ENCODE peak calls at places on chromosome 2, in five cellular contexts. One of them, this sample, is unnamed. For H3K4me1, the result is how much of the 10 kb centered on the place peaks cover.

GRCh38 chr2:24793752-24794477 is 690 bp downstream of the CENPO start:
- DNase-seq in adrenal gland: no peak
- DNase-seq in kidney: no peak
- DNase-seq in A549: peak
- DNase-seq in neuronal stem cell: peak
- DNase-seq in this sample: no peak

GRCh38 chr2:19364014-19364413 is 5.6 kb upstream of the OSR1 start:
- DNase-seq in adrenal gland: no peak
- DNase-seq in kidney: no peak
- DNase-seq in A549: no peak
- DNase-seq in neuronal stem cell: no peak
- DNase-seq in this sample: no peak

GRCh38 chr2:224861266-224861665 is 145.1 kb upstream of the CCDC195 start:
- DNase-seq in adrenal gland: no peak
- DNase-seq in kidney: no peak
- DNase-seq in A549: no peak
- DNase-seq in neuronal stem cell: no peak
- DNase-seq in this sample: no peak

GRCh38 chr2:20692081-20692480 is 25.1 kb downstream of the GDF7 start:
- DNase-seq in adrenal gland: no peak
- DNase-seq in kidney: no peak
- DNase-seq in A549: no peak
- DNase-seq in neuronal stem cell: no peak
- DNase-seq in this sample: no peak

GRCh38 chr2:128501022-128501690 is 182.5 kb upstream of the HS6ST1 start:
- DNase-seq in adrenal gland: no peak
- DNase-seq in kidney: no peak
- DNase-seq in A549: no peak
- DNase-seq in neuronal stem cell: no peak
- DNase-seq in this sample: no peak

GRCh38 chr2:215060851-215061541 is 77.4 kb downstream of the ABCA12 start:
- DNase-seq in adrenal gland: no peak
- DNase-seq in kidney: no peak
- DNase-seq in A549: no peak
- DNase-seq in neuronal stem cell: no peak
- DNase-seq in this sample: no peak

GRCh38 chr2:43305537-43305936 is 79.1 kb upstream of the ZFP36L2 start:
- DNase-seq in adrenal gland: peak
- DNase-seq in kidney: no peak
- DNase-seq in A549: no peak
- DNase-seq in neuronal stem cell: no peak
- DNase-seq in this sample: no peak

GRCh38 chr2:11677146-11678055 is 7.4 kb upstream of the NTSR2 start:
- DNase-seq in adrenal gland: peak
- DNase-seq in kidney: no peak
- DNase-seq in A549: no peak
- DNase-seq in neuronal stem cell: no peak
- DNase-seq in this sample: peak

GRCh38 chr2:184040230-184040629 is 558.1 kb upstream of the ZNF804A start:
- DNase-seq in adrenal gland: no peak
- DNase-seq in kidney: no peak
- DNase-seq in A549: no peak
- DNase-seq in neuronal stem cell: no peak
- DNase-seq in this sample: no peak

GRCh38 chr2:9657083-9657482 is 26.3 kb upstream of the YWHAQ start:
- DNase-seq in adrenal gland: peak
- DNase-seq in kidney: no peak
- DNase-seq in A549: no peak
- DNase-seq in neuronal stem cell: no peak
- DNase-seq in this sample: no peak

GRCh38 chr2:72291059-72291458 is 143.4 kb upstream of the CYP26B1 start:
- DNase-seq in adrenal gland: no peak
- DNase-seq in kidney: no peak
- DNase-seq in A549: no peak
- DNase-seq in neuronal stem cell: no peak
- DNase-seq in this sample: no peak

GRCh38 chr2:15869871-15870270 is 70.5 kb upstream of the MYCN start:
- DNase-seq in adrenal gland: no peak
- DNase-seq in kidney: no peak
- DNase-seq in A549: no peak
- DNase-seq in neuronal stem cell: no peak
- DNase-seq in this sample: no peak

GRCh38 chr2:21422050-21422449 is 298.3 kb downstream of the TDRD15 start:
- DNase-seq in adrenal gland: peak
- DNase-seq in kidney: no peak
- DNase-seq in A549: no peak
- DNase-seq in neuronal stem cell: peak
- DNase-seq in this sample: no peak

GRCh38 chr2:156110890-156111289 is 221.6 kb downstream of the NR4A2 start:
- DNase-seq in adrenal gland: no peak
- DNase-seq in kidney: no peak
- DNase-seq in A549: no peak
- DNase-seq in neuronal stem cell: no peak
- DNase-seq in this sample: peak

GRCh38 chr2:101773137-101773536 is 75.6 kb downstream of the MAP4K4 start:
- DNase-seq in adrenal gland: no peak
- DNase-seq in kidney: no peak
- DNase-seq in A549: no peak
- DNase-seq in neuronal stem cell: no peak
- DNase-seq in this sample: no peak

GRCh38 chr2:62439425-62439824 is 66.6 kb downstream of the TMEM17 start:
- DNase-seq in adrenal gland: no peak
- DNase-seq in kidney: no peak
- DNase-seq in A549: no peak
- DNase-seq in neuronal stem cell: no peak
- DNase-seq in this sample: no peak

GRCh38 chr2:6665093-6665721 is 200.5 kb downstream of the CMPK2 start:
- DNase-seq in adrenal gland: no peak
- DNase-seq in kidney: no peak
- DNase-seq in A549: no peak
- DNase-seq in neuronal stem cell: no peak
- DNase-seq in this sample: no peak

GRCh38 chr2:170999654-171000053 is 70.6 kb downstream of the GORASP2 start:
- DNase-seq in adrenal gland: no peak
- DNase-seq in kidney: no peak
- DNase-seq in A549: no peak
- DNase-seq in neuronal stem cell: no peak
- DNase-seq in this sample: no peak

GRCh38 chr2:143700865-143701264 is 571.6 kb downstream of the ARHGAP15 start:
- DNase-seq in adrenal gland: no peak
- DNase-seq in kidney: no peak
- DNase-seq in A549: no peak
- DNase-seq in neuronal stem cell: no peak
- DNase-seq in this sample: no peak

GRCh38 chr2:114127372-114127771 is 237.5 kb downstream of the ACTR3 start:
- DNase-seq in adrenal gland: no peak
- DNase-seq in kidney: no peak
- DNase-seq in A549: no peak
- DNase-seq in neuronal stem cell: no peak
- DNase-seq in this sample: no peak

GRCh38 chr2:187644991-187645390 is 90.8 kb upstream of the TFPI start:
- DNase-seq in adrenal gland: no peak
- DNase-seq in kidney: no peak
- DNase-seq in A549: no peak
- DNase-seq in neuronal stem cell: no peak
- DNase-seq in this sample: no peak

GRCh38 chr2:83320053-83320452 is 1139.0 kb downstream of the SUCLG1 start:
- DNase-seq in adrenal gland: no peak
- DNase-seq in kidney: no peak
- DNase-seq in A549: no peak
- DNase-seq in neuronal stem cell: no peak
- DNase-seq in this sample: no peak

GRCh38 chr2:129103922-129104878 is 785.5 kb upstream of the HS6ST1 start:
- DNase-seq in adrenal gland: no peak
- DNase-seq in kidney: no peak
- DNase-seq in A549: no peak
- DNase-seq in neuronal stem cell: no peak
- DNase-seq in this sample: no peak

GRCh38 chr2:18178736-18179349 is 300.4 kb downstream of the KCNS3 start:
- DNase-seq in adrenal gland: peak
- DNase-seq in kidney: no peak
- DNase-seq in A549: peak
- DNase-seq in neuronal stem cell: peak
- DNase-seq in this sample: peak

GRCh38 chr2:19775315-19775714 is 126.5 kb downstream of the TTC32 start:
- DNase-seq in adrenal gland: no peak
- DNase-seq in kidney: no peak
- DNase-seq in A549: no peak
- DNase-seq in neuronal stem cell: no peak
- DNase-seq in this sample: no peak

GRCh38 chr2:152518656-152519580 is 183.9 kb downstream of the FMNL2 start:
- DNase-seq in adrenal gland: peak
- DNase-seq in kidney: no peak
- DNase-seq in A549: no peak
- DNase-seq in neuronal stem cell: no peak
- DNase-seq in this sample: no peak

GRCh38 chr2:202514732-202515131 is 120.0 kb upstream of the FAM117B start:
- DNase-seq in adrenal gland: no peak
- DNase-seq in kidney: no peak
- DNase-seq in A549: no peak
- DNase-seq in neuronal stem cell: no peak
- DNase-seq in this sample: no peak

GRCh38 chr2:64422466-64422865 is 31.5 kb upstream of the LGALSL start:
- DNase-seq in adrenal gland: no peak
- DNase-seq in kidney: no peak
- DNase-seq in A549: no peak
- DNase-seq in neuronal stem cell: no peak
- DNase-seq in this sample: no peak

GRCh38 chr2:126792993-126793392 is 105.7 kb upstream of the TEX51 start:
- DNase-seq in adrenal gland: no peak
- DNase-seq in kidney: no peak
- DNase-seq in A549: no peak
- DNase-seq in neuronal stem cell: no peak
- DNase-seq in this sample: no peak

GRCh38 chr2:63851912-63852311 is 10.2 kb downstream of the UGP2 start:
- DNase-seq in adrenal gland: no peak
- DNase-seq in kidney: no peak
- DNase-seq in A549: no peak
- DNase-seq in neuronal stem cell: no peak
- DNase-seq in this sample: peak

GRCh38 chr2:45210466-45211195 is 201.4 kb upstream of the SIX2 start:
- DNase-seq in adrenal gland: no peak
- DNase-seq in kidney: no peak
- DNase-seq in A549: no peak
- DNase-seq in neuronal stem cell: no peak
- DNase-seq in this sample: no peak

GRCh38 chr2:69278366-69278765 is 108.7 kb downstream of the GFPT1 start:
- DNase-seq in adrenal gland: no peak
- DNase-seq in kidney: no peak
- DNase-seq in A549: no peak
- DNase-seq in neuronal stem cell: no peak
- DNase-seq in this sample: no peak

GRCh38 chr2:157784823-157785175 is 91.3 kb downstream of the ACVR1 start:
- DNase-seq in adrenal gland: no peak
- DNase-seq in kidney: no peak
- DNase-seq in A549: no peak
- DNase-seq in neuronal stem cell: no peak
- DNase-seq in this sample: no peak
- H3K4me1 ChIP-seq in adrenal gland: under half
- H3K4me1 ChIP-seq in kidney: under half
- H3K4me1 ChIP-seq in A549: half or more
- H3K4me1 ChIP-seq in neuronal stem cell: under half
- H3K4me1 ChIP-seq in this sample: half or more

GRCh38 chr2:191020221-191020741 is 6.3 kb upstream of the STAT1 start:
- DNase-seq in adrenal gland: peak
- DNase-seq in kidney: peak
- DNase-seq in A549: peak
- DNase-seq in neuronal stem cell: peak
- DNase-seq in this sample: peak
- H3K27ac ChIP-seq in adrenal gland: peak
- H3K27ac ChIP-seq in kidney: peak
- H3K27ac ChIP-seq in A549: peak
- H3K27ac ChIP-seq in neuronal stem cell: peak
- H3K27ac ChIP-seq in this sample: peak

DNA sequence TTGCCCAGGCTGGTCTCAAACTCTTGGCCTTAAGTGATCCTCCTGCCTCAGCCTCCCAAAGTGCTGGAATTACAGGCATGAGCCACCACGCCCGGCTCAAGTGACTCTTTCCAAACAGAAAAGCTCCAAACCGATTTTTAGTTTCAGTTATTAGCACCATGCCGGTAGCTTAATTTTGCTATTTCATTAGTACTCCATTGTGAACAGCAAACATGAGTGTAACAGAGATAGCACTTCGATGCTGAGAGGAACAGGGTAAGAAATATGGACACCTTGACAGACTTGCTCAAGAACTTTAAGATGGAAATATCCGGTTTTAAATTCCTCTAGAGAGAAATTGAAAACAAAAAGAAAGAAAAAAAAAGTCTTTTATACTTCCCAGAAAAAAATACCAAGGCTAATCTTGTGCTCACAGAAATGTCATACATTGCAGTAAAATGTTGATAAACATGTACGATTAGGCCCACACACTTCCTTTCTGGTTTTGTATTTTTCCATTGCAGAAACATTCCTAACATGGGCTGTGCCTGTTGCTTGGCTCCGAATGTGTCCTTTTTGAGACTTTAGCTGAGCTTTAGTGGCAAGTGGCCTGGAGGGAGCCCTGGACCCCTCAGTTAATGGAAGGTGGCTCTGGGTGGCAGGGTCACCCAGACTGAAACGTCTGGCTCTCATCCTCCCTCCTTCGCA is 18.3 kb downstream of the FHL2 start:
- DNase-seq in adrenal gland: no peak
- DNase-seq in kidney: no peak
- DNase-seq in A549: no peak
- DNase-seq in neuronal stem cell: no peak
- DNase-seq in this sample: no peak
- H3K4me1 ChIP-seq in adrenal gland: under half
- H3K4me1 ChIP-seq in kidney: under half
- H3K4me1 ChIP-seq in A549: under half
- H3K4me1 ChIP-seq in neuronal stem cell: under half
- H3K4me1 ChIP-seq in this sample: under half

GRCh38 chr2:200604571-200605255 is 18.9 kb downstream of the AOX1 start:
- DNase-seq in adrenal gland: no peak
- DNase-seq in kidney: no peak
- DNase-seq in A549: no peak
- DNase-seq in neuronal stem cell: no peak
- DNase-seq in this sample: no peak

GRCh38 chr2:200608341-200609026 is 22.7 kb downstream of the AOX1 start:
- DNase-seq in adrenal gland: no peak
- DNase-seq in kidney: no peak
- DNase-seq in A549: no peak
- DNase-seq in neuronal stem cell: no peak
- DNase-seq in this sample: no peak

GRCh38 chr2:200602584-200602983 is 16.8 kb downstream of the AOX1 start:
- DNase-seq in adrenal gland: no peak
- DNase-seq in kidney: no peak
- DNase-seq in A549: no peak
- DNase-seq in neuronal stem cell: no peak
- DNase-seq in this sample: no peak

GRCh38 chr2:200600549-200601212 is 14.9 kb downstream of the AOX1 start:
- DNase-seq in adrenal gland: no peak
- DNase-seq in kidney: no peak
- DNase-seq in A549: no peak
- DNase-seq in neuronal stem cell: no peak
- DNase-seq in this sample: no peak

GRCh38 chr2:200603972-200604371 is 18.2 kb downstream of the AOX1 start:
- DNase-seq in adrenal gland: no peak
- DNase-seq in kidney: no peak
- DNase-seq in A549: no peak
- DNase-seq in neuronal stem cell: no peak
- DNase-seq in this sample: no peak
- H3K27ac ChIP-seq in adrenal gland: peak
- H3K27ac ChIP-seq in kidney: no peak
- H3K27ac ChIP-seq in A549: peak
- H3K27ac ChIP-seq in neuronal stem cell: no peak
- H3K27ac ChIP-seq in this sample: no peak